ENCODE peak calls at places on chromosome 17, in five cellular contexts. Y is osteocyte, G is neural progenitor cell, B is heart right ventricle, R is esophagus muscularis mucosa. V is an unnamed sample.

GRCh38 chr17:29977836-29978235 is 36.4 kb downstream of the EFCAB5 start:
- DNase-seq in Y (no peak), G (no peak), B (no peak), R (no peak), V (peak; percentile 63)

GRCh38 chr17:13465678-13466077 is 136.1 kb downstream of the HS3ST3A1 start:
- DNase-seq in Y (no peak), G (no peak), B (no peak), R (no peak), V (no peak)

GRCh38 chr17:2911035-2911754 is 115.0 kb downstream of the RAP1GAP2 start:
- DNase-seq in Y (no peak), G (no peak), B (peak; percentile 34), R (no peak), V (no peak)

GRCh38 chr17:57574040-57574513 is 171.0 kb downstream of the CCDC182 start:
- DNase-seq in Y (no peak), G (no peak), B (peak; percentile 40), R (no peak), V (peak; percentile 45)

GRCh38 chr17:61416540-61417363 is 17.1 kb downstream of the TBX2 start:
- DNase-seq in Y (peak; percentile 95), G (peak; percentile 96), B (peak; percentile 90), R (peak; percentile 96), V (peak; percentile 85)

GRCh38 chr17:62794666-62794971 is 13.5 kb downstream of the MARCHF10 start:
- DNase-seq in Y (no peak), G (no peak), B (no peak), R (no peak), V (no peak)

GRCh38 chr17:79919164-79919585 is 79.9 kb upstream of the CBX4 start:
- DNase-seq in Y (no peak), G (no peak), B (peak; percentile 89), R (no peak), V (no peak)

GRCh38 chr17:44307387-44308186 is 814 bp upstream of the RUNDC3A start:
- DNase-seq in Y (no peak), G (peak; percentile 91), B (no peak), R (no peak), V (no peak)

GRCh38 chr17:83058478-83059167 is 20.8 kb upstream of the METRNL start:
- DNase-seq in Y (no peak), G (peak; percentile 1), B (no peak), R (no peak), V (no peak)

GRCh38 chr17:68594552-68594951 is 6.6 kb downstream of the FAM20A start:
- DNase-seq in Y (peak; percentile 13), G (no peak), B (no peak), R (peak; percentile 66), V (no peak)

GRCh38 chr17:10807704-10808128 is 3.8 kb upstream of the TMEM238L start:
- DNase-seq in Y (no peak), G (no peak), B (no peak), R (no peak), V (no peak)

GRCh38 chr17:66426397-66427033 is 124.1 kb downstream of the PRKCA start:
- DNase-seq in Y (no peak), G (no peak), B (no peak), R (no peak), V (peak; percentile 56)

GRCh38 chr17:66135896-66136295 is 56.0 kb downstream of the CEP112 start:
- DNase-seq in Y (no peak), G (no peak), B (no peak), R (no peak), V (no peak)

GRCh38 chr17:79714129-79714528 is 16.6 kb upstream of the ENPP7 start:
- DNase-seq in Y (no peak), G (no peak), B (no peak), R (no peak), V (no peak)

GRCh38 chr17:48045270-48046001 is 2.7 kb upstream of the NFE2L1 start:
- DNase-seq in Y (no peak), G (no peak), B (no peak), R (no peak), V (no peak)

GRCh38 chr17:15240617-15241016 is 24.5 kb downstream of the PMP22 start:
- DNase-seq in Y (no peak), G (no peak), B (no peak), R (no peak), V (no peak)

GRCh38 chr17:2656293-2656692 is 55.3 kb downstream of the CLUH start:
- DNase-seq in Y (no peak), G (no peak), B (no peak), R (no peak), V (no peak)

GRCh38 chr17:34306466-34306865 is 12.8 kb upstream of the CCL8 start:
- DNase-seq in Y (peak; percentile 25), G (peak; percentile 35), B (no peak), R (peak; percentile 89), V (peak; percentile 70)

GRCh38 chr17:39225974-39226683 is 384 bp upstream of the STAC2 start:
- DNase-seq in Y (no peak), G (peak; percentile 98), B (peak; percentile 77), R (no peak), V (peak; percentile 22)

GRCh38 chr17:58279736-58280479 is 827 bp downstream of the MPO start:
- DNase-seq in Y (peak; percentile 82), G (no peak), B (no peak), R (no peak), V (no peak)

GRCh38 chr17:43599046-43599395 is 52.9 kb upstream of the ETV4 start:
- DNase-seq in Y (no peak), G (no peak), B (no peak), R (no peak), V (no peak)

GRCh38 chr17:28973414-28973813 is 22.1 kb upstream of the PHF12 start:
- DNase-seq in Y (no peak), G (no peak), B (peak; percentile 83), R (no peak), V (peak; percentile 69)

GRCh38 chr17:16371742-16372141 is 9.1 kb upstream of the UBB start:
- DNase-seq in Y (no peak), G (no peak), B (no peak), R (no peak), V (peak; percentile 94)

GRCh38 chr17:78674595-78675315 is 97.6 kb upstream of the DNAH17 start:
- DNase-seq in Y (no peak), G (peak; percentile 50), B (no peak), R (no peak), V (no peak)

GRCh38 chr17:47212458-47212857 is 3.3 kb downstream of the MYL4 start:
- DNase-seq in Y (no peak), G (no peak), B (no peak), R (no peak), V (no peak)

GRCh38 chr17:48544356-48545021 is 420 bp downstream of the HOXB2 start:
- DNase-seq in Y (no peak), G (peak; percentile 72), B (peak; percentile 82), R (peak; percentile 98), V (no peak)

DNA sequence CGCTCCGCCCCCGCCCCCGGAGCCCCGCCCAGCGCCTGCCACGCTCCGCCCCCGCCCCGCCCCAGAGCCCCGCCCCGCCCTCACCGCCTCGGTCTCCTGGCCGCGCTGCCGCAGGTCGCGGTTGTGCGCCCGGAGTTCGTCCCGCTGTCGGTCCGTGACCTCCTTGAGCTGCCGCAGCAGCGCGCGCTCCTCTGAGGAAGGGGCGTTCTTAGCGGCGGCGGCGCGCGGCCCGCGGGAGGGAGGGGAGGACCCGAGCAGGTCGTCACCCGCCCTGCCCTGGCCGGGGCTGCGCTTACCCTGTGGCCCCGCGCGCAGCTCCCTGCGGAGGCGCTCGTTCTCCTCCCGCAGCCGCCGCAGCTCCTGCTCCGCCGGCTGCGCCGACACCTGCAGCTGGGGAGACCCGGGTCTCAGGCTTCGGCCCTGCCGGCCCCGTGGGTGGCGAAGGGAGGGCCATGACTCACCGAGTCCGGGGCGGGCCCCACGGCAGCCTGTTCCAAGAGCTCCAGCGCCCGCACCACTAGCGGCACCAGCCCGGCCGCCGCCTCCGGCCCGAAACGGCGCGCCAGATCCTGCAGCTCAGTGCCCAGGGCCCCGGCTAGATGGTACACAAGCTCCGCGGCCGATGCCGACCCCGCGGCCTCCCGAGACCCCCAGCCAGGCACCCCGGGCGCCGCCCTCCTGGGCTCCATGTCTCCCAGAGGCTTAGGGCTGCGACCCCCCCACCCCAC is 386 bp downstream of the RILP start:
- DNase-seq in Y (peak; percentile 97), G (peak; percentile 96), B (peak; percentile 85), R (peak; percentile 97), V (peak; percentile 92)
- TF ChIP-seq CTCF in Y (no peak), G (no peak), B (no peak), R (no peak), V (no peak)

GRCh38 chr17:75774988-75775668 is 9.5 kb upstream of the UNK start:
- DNase-seq in Y (no peak), G (no peak), B (no peak), R (no peak), V (peak; percentile 59)

GRCh38 chr17:75773121-75773807 is 8.3 kb upstream of the GALK1 start:
- DNase-seq in Y (no peak), G (no peak), B (no peak), R (no peak), V (no peak)

GRCh38 chr17:75771334-75772281 is 6.6 kb upstream of the GALK1 start:
- DNase-seq in Y (no peak), G (no peak), B (no peak), R (no peak), V (peak; percentile 61)

GRCh38 chr17:75774471-75774987 is 9.5 kb upstream of the GALK1 start:
- DNase-seq in Y (no peak), G (no peak), B (no peak), R (no peak), V (no peak)

DNA sequence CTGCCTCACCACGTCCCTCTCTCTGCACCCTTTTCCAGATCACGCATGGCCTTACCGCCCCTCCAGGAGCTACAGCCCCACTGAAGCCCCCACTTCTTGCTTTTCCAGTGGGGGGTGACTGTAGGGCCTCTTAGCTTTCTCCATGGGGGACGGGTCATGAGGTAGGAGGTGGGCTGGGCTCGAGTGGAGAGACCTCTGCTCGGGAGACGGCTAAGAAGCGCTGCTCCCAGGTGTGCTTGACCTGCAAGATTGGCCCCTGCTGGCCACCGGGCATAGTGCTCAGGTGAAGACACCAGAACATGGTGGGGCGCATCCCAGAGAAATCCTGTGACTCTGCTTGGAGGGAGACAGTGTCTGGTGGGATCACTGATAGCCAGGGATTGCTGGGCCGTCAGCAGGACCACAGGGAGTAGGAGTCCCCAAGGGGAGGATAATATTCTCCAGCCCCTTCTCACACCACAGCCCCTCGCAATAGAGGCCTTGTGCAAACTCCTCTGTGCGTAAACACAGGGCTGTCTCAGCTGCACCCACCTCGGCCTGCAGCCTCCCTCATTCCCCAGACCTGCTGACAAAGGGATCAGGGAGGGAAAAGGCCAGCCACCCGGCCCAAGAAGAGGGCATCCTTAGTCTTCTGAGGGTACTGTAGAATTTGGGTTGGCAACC is 8.9 kb upstream of the GALK1 start:
- DNase-seq in Y (no peak), G (no peak), B (no peak), R (no peak), V (no peak)
- TF ChIP-seq CTCF in Y (no peak), G (peak; percentile 15), B (no peak), R (no peak), V (peak; percentile 6)

DNA sequence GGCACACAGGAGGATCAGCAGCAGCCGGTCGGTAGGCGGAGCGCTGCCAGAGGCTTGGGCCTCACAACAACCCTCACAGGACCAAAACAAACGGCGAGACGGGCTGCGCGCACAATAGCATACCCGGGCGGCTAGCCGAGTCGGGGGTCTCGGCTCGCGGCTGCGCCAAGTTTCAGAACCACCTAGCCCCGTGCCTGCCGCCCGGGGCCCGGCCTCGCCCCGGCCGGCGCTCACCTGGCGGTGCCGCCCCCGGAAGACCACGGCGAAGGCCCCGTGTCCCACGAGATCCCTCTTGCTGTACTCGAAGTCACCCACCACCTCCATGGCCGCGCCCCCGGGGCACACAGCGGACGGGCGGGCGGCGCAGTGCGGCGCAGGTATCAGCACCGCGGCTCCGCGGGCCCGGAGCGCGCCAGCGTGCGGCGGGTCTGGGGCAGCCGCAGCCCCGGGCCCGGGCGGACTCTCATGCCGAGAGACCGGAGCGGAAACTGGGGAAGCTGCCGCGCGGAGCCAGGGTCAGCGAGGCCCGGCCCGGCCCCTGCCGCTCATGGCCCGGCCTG is 562 bp downstream of the ULK2 start:
- DNase-seq in Y (peak; percentile 88), G (peak; percentile 88), B (peak; percentile 72), R (no peak), V (peak; percentile 66)
- TF ChIP-seq CTCF in Y (peak; percentile 44), G (peak; percentile 44), B (peak; percentile 49), R (peak; percentile 15), V (peak; percentile 64)

GRCh38 chr17:64147110-64148016 is 17.4 kb upstream of the ERN1 start:
- DNase-seq in Y (no peak), G (no peak), B (no peak), R (no peak), V (peak; percentile 11)
- TF ChIP-seq CTCF in Y (no peak), G (no peak), B (no peak), R (no peak), V (no peak)

V was measured in choroid plexus epithelial cell.